ENCODE peak calls at places on chromosomes 13 and 19, in five cellular contexts. X, R, V, A and G are unnamed samples.

GRCh38 chr13:74062933-74063332 is 71.3 kb downstream of the KLF12 start:
- DNase-seq in X (peak), R (no peak), V (no peak), A (no peak), G (no peak)

GRCh38 chr13:107005577-107005976 is 437.6 kb upstream of the ARGLU1 start:
- DNase-seq in X (no peak), R (no peak), V (no peak), A (no peak), G (no peak)

GRCh38 chr13:40439928-40440327 is 226.5 kb downstream of the FOXO1 start:
- DNase-seq in X (no peak), R (no peak), V (no peak), A (no peak), G (no peak)

GRCh38 chr19:48777139-48777538 is 21.8 kb downstream of the FGF21 start:
- DNase-seq in X (no peak), R (no peak), V (no peak), A (no peak), G (no peak)

GRCh38 chr13:106603568-106603967 is 35.6 kb upstream of the ARGLU1 start:
- DNase-seq in X (no peak), R (no peak), V (no peak), A (no peak), G (no peak)

GRCh38 chr13:44309771-44310767 is 63.6 kb upstream of the SERP2 start:
- DNase-seq in X (no peak), R (no peak), V (no peak), A (no peak), G (no peak)

GRCh38 chr13:51494151-51494550 is 41.3 kb upstream of the INTS6 start:
- DNase-seq in X (no peak), R (no peak), V (no peak), A (no peak), G (no peak)

GRCh38 chr13:30142502-30143211 is 164.7 kb downstream of the KATNAL1 start:
- DNase-seq in X (no peak), R (no peak), V (peak), A (no peak), G (peak)

GRCh38 chr19:13833330-13834265 is 38.4 kb downstream of the ZSWIM4 start:
- DNase-seq in X (no peak), R (peak), V (peak), A (peak), G (no peak)

GRCh38 chr13:84983321-84983720 is 815.9 kb downstream of the SLITRK6 start:
- DNase-seq in X (no peak), R (no peak), V (no peak), A (no peak), G (no peak)

GRCh38 chr19:2015611-2015950 is at the start of gene BTBD2:
- DNase-seq in X (no peak), R (no peak), V (no peak), A (no peak), G (peak)

GRCh38 chr13:59603646-59604045 is 560.1 kb downstream of the DIAPH3 start:
- DNase-seq in X (no peak), R (no peak), V (no peak), A (no peak), G (no peak)

GRCh38 chr13:102812616-102813287 is 13.8 kb downstream of the BIVM start:
- DNase-seq in X (no peak), R (no peak), V (no peak), A (no peak), G (no peak)

GRCh38 chr13:79989251-79989661 is 351.7 kb downstream of the SPRY2 start:
- DNase-seq in X (no peak), R (no peak), V (no peak), A (no peak), G (no peak)

GRCh38 chr13:39781381-39781780 is 125.9 kb downstream of the COG6 start:
- DNase-seq in X (no peak), R (no peak), V (no peak), A (no peak), G (no peak)

GRCh38 chr19:12730054-12730453 is 4.4 kb downstream of the TRIR start:
- DNase-seq in X (no peak), R (no peak), V (no peak), A (no peak), G (no peak)

GRCh38 chr13:98097749-98098148 is 45.1 kb upstream of the FARP1 start:
- DNase-seq in X (no peak), R (no peak), V (no peak), A (no peak), G (no peak)

GRCh38 chr19:17755977-17756670 is 4.8 kb downstream of the FCHO1 start:
- DNase-seq in X (peak), R (peak), V (no peak), A (peak), G (no peak)

GRCh38 chr13:43895940-43896339 is 16.2 kb downstream of the LACC1 start:
- DNase-seq in X (no peak), R (no peak), V (no peak), A (no peak), G (no peak)

GRCh38 chr19:2816641-2817040 is 3.0 kb upstream of the ZNF554 start:
- DNase-seq in X (no peak), R (no peak), V (no peak), A (no peak), G (no peak)

GRCh38 chr13:50094615-50095293 is 79.5 kb downstream of the KCNRG start:
- DNase-seq in X (no peak), R (no peak), V (no peak), A (no peak), G (no peak)

GRCh38 chr19:34145741-34146202 is 26.5 kb upstream of the LSM14A start:
- DNase-seq in X (no peak), R (peak), V (peak), A (peak), G (peak)

GRCh38 chr19:46601318-46602224 is at the start of gene CALM3:
- DNase-seq in X (no peak), R (no peak), V (no peak), A (peak), G (no peak)

GRCh38 chr19:47609885-47610545 is 1.1 kb downstream of the BICRA start:
- DNase-seq in X (no peak), R (peak), V (peak), A (peak), G (no peak)

GRCh38 chr13:114334305-114335053 is 20.2 kb downstream of the CHAMP1 start:
- DNase-seq in X (no peak), R (no peak), V (no peak), A (no peak), G (no peak)

GRCh38 chr13:66556306-66556705 is 673.8 kb downstream of the PCDH9 start:
- DNase-seq in X (no peak), R (no peak), V (no peak), A (no peak), G (no peak)

GRCh38 chr19:55695511-55696290 is 20.7 kb downstream of the EPN1 start:
- DNase-seq in X (no peak), R (no peak), V (no peak), A (no peak), G (no peak)

GRCh38 chr19:7992575-7992974 is 12.9 kb downstream of the ELAVL1 start:
- DNase-seq in X (no peak), R (no peak), V (no peak), A (no peak), G (no peak)

GRCh38 chr13:71524245-71525002 is 342.6 kb downstream of the DACH1 start:
- DNase-seq in X (no peak), R (no peak), V (no peak), A (no peak), G (no peak)

GRCh38 chr19:20413705-20414104 is 151.9 kb downstream of the ZNF737 start:
- DNase-seq in X (no peak), R (no peak), V (no peak), A (no peak), G (no peak)

GRCh38 chr19:4278460-4278901 is 585 bp upstream of the SHD start:
- DNase-seq in X (no peak), R (no peak), V (no peak), A (no peak), G (no peak)

GRCh38 chr13:40366119-40366518 is 300.3 kb downstream of the FOXO1 start:
- DNase-seq in X (no peak), R (no peak), V (no peak), A (no peak), G (no peak)

GRCh38 chr19:8659905-8660304 is 29.5 kb downstream of the NFILZ start:
- DNase-seq in X (no peak), R (no peak), V (no peak), A (no peak), G (no peak)

GRCh38 chr19:41646589-41647204 is 19.8 kb upstream of the CEACAM4 start:
- DNase-seq in X (no peak), R (peak), V (no peak), A (peak), G (peak)

GRCh38 chr19:15251010-15251748 is 18.9 kb upstream of the EPHX3 start:
- DNase-seq in X (no peak), R (no peak), V (no peak), A (no peak), G (no peak)
- H3K4me2 ChIP-seq in X (no peak), R (no peak), V (no peak), A (no peak), G (no peak)

DNA sequence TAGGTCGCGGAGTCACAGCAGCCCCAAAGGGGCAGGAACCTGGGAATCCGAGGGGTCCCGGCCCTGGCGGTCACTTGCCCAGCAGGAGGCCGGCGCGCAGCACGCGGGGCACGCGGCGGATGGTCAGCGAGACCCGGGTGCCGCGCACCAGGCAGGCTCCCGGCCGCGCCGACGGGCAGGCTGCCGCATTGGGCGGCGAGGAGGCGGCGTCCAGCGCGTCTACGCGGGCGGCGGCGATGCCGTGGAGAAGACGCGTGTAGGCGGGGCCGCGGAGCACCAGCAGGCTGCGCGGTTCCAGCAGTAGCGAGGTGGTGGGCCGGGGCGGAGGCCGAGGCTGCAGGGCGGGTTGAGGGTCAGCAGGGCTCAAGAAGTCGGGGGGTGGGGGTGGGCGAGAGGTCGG is 607 bp upstream of the SYNE4 start:
- DNase-seq in X (no peak), R (peak), V (no peak), A (no peak), G (no peak)
- TF ChIP-seq ATF3 in X (no peak), R (no peak), V (no peak), A (no peak), G (no peak)

GRCh38 chr19:40599331-40600085 is 1.7 kb upstream of the LTBP4 start:
- DNase-seq in X (no peak), R (no peak), V (no peak), A (no peak), G (no peak)

GRCh38 chr19:40598121-40598917 is 2.9 kb upstream of the LTBP4 start:
- DNase-seq in X (no peak), R (peak), V (peak), A (peak), G (peak)

GRCh38 chr19:40596608-40597328 is 4.4 kb upstream of the LTBP4 start:
- DNase-seq in X (no peak), R (peak), V (peak), A (peak), G (peak)

GRCh38 chr19:40598918-40599307 is 2.3 kb upstream of the LTBP4 start:
- DNase-seq in X (no peak), R (no peak), V (no peak), A (no peak), G (no peak)

GRCh38 chr19:40597329-40597838 is 3.8 kb upstream of the LTBP4 start:
- DNase-seq in X (no peak), R (no peak), V (no peak), A (no peak), G (no peak)
- H3K4me2 ChIP-seq in X (no peak), R (peak), V (peak), A (peak), G (peak)

GRCh38 chr13:33401238-33401637 is 115.7 kb upstream of the STARD13 start:
- DNase-seq in X (no peak), R (no peak), V (no peak), A (no peak), G (no peak)
- TF ChIP-seq ATF3 in X (no peak), R (no peak), V (no peak), A (no peak), G (no peak)

GRCh38 chr13:111115841-111116500 is 861 bp downstream of the ARHGEF7 start:
- DNase-seq in X (no peak), R (peak), V (peak), A (no peak), G (no peak)
- H3K4me2 ChIP-seq in X (peak), R (peak), V (peak), A (no peak), G (no peak)